ENCODE peak calls at places on chromosome X, in ten cellular contexts. V, X, L, W, Q, G, I, E, R and F are unnamed samples. For H3K36me3, the result is how much of the 10 kb centered on the place peaks cover.

GRCh38 chrX:46840946-46841740 is 4.3 kb downstream of the RP2 start:
- DNase-seq in V (no peak), X (peak), L (no peak), W (peak), Q (no peak), G (no peak), I (no peak), E (peak), R (peak), F (no peak)

GRCh38 chrX:153706799-153707198 is 17.4 kb downstream of the BCAP31 start:
- DNase-seq in V (no peak), X (no peak), L (no peak), W (no peak), Q (no peak), G (no peak), I (peak), E (no peak), R (no peak), F (peak)

GRCh38 chrX:85992811-85993229 is 54.5 kb downstream of the CHM start:
- DNase-seq in V (no peak), X (peak), L (no peak), W (no peak), Q (no peak), G (no peak), I (no peak), E (peak), R (peak), F (no peak)

GRCh38 chrX:138765061-138765460 is 53.5 kb upstream of the FGF13 start:
- DNase-seq in V (no peak), X (peak), L (no peak), W (no peak), Q (no peak), G (no peak), I (no peak), E (peak), R (no peak), F (no peak)

GRCh38 chrX:125205084-125205917 is 114.4 kb upstream of the TEX13C start:
- DNase-seq in V (peak), X (peak), L (no peak), W (no peak), Q (no peak), G (no peak), I (peak), E (peak), R (peak), F (peak)

GRCh38 chrX:103734125-103734760 is 23.5 kb downstream of the TMEM31 start:
- DNase-seq in V (no peak), X (peak), L (no peak), W (no peak), Q (no peak), G (no peak), I (no peak), E (peak), R (peak), F (no peak)

GRCh38 chrX:97797076-97797475 is 913.4 kb downstream of the RPA4 start:
- DNase-seq in V (no peak), X (no peak), L (no peak), W (no peak), Q (no peak), G (no peak), I (no peak), E (no peak), R (no peak), F (no peak)

GRCh38 chrX:23838953-23839352 is 56.0 kb downstream of the SAT1 start:
- DNase-seq in V (no peak), X (no peak), L (no peak), W (peak), Q (no peak), G (no peak), I (no peak), E (no peak), R (no peak), F (no peak)

GRCh38 chrX:153387987-153388721 is 13.0 kb downstream of the PNMA6E start:
- DNase-seq in V (peak), X (no peak), L (no peak), W (no peak), Q (no peak), G (no peak), I (no peak), E (no peak), R (no peak), F (no peak)

GRCh38 chrX:110062919-110063318 is 60.0 kb downstream of the TMEM164 start:
- DNase-seq in V (no peak), X (no peak), L (no peak), W (no peak), Q (no peak), G (no peak), I (no peak), E (no peak), R (no peak), F (no peak)

GRCh38 chrX:92247076-92247475 is 467.9 kb downstream of the PCDH11X start:
- DNase-seq in V (no peak), X (peak), L (no peak), W (no peak), Q (no peak), G (no peak), I (no peak), E (peak), R (peak), F (no peak)

GRCh38 chrX:21132686-21133393 is 241.4 kb upstream of the CNKSR2 start:
- DNase-seq in V (no peak), X (peak), L (no peak), W (no peak), Q (no peak), G (no peak), I (no peak), E (no peak), R (no peak), F (no peak)

GRCh38 chrX:10633722-10634121 is 13.3 kb upstream of the MID1 start:
- DNase-seq in V (no peak), X (peak), L (no peak), W (no peak), Q (no peak), G (no peak), I (no peak), E (peak), R (peak), F (peak)

GRCh38 chrX:46204721-46205422 is 340.3 kb downstream of the ZNF674 start:
- DNase-seq in V (no peak), X (peak), L (no peak), W (no peak), Q (no peak), G (no peak), I (no peak), E (no peak), R (no peak), F (no peak)

GRCh38 chrX:51878056-51878455 is 15.4 kb upstream of the MAGED1 start:
- DNase-seq in V (no peak), X (no peak), L (no peak), W (no peak), Q (no peak), G (no peak), I (no peak), E (no peak), R (peak), F (no peak)

GRCh38 chrX:150062292-150063137 is 124.2 kb upstream of the EOLA2 start:
- DNase-seq in V (no peak), X (peak), L (no peak), W (no peak), Q (no peak), G (no peak), I (no peak), E (peak), R (peak), F (peak)

GRCh38 chrX:71809886-71810285 is 46.7 kb downstream of the CXorf49B start:
- DNase-seq in V (no peak), X (peak), L (no peak), W (no peak), Q (no peak), G (no peak), I (no peak), E (peak), R (no peak), F (no peak)

GRCh38 chrX:119692241-119693031 is 532 bp downstream of the SEPTIN6 start:
- DNase-seq in V (peak), X (peak), L (no peak), W (peak), Q (peak), G (peak), I (peak), E (peak), R (peak), F (peak)

GRCh38 chrX:38879631-38880220 is 78.5 kb downstream of the MID1IP1 start:
- DNase-seq in V (no peak), X (peak), L (no peak), W (peak), Q (peak), G (no peak), I (peak), E (no peak), R (no peak), F (peak)

GRCh38 chrX:111728096-111728495 is 47.1 kb downstream of the ALG13 start:
- DNase-seq in V (no peak), X (no peak), L (no peak), W (no peak), Q (no peak), G (no peak), I (no peak), E (peak), R (no peak), F (no peak)

GRCh38 chrX:131734621-131735020 is 190.7 kb downstream of the OR13H1 start:
- DNase-seq in V (no peak), X (no peak), L (peak), W (no peak), Q (peak), G (no peak), I (no peak), E (no peak), R (no peak), F (no peak)

GRCh38 chrX:145821291-145821897 is 3.8 kb downstream of the SLITRK2 start:
- DNase-seq in V (peak), X (no peak), L (no peak), W (no peak), Q (no peak), G (no peak), I (no peak), E (no peak), R (no peak), F (no peak)

GRCh38 chrX:13001961-13002671 is 27.2 kb downstream of the TMSB4X start:
- DNase-seq in V (no peak), X (peak), L (no peak), W (no peak), Q (no peak), G (no peak), I (no peak), E (peak), R (no peak), F (no peak)

GRCh38 chrX:55088795-55089489 is at the start of gene PAGE2:
- DNase-seq in V (no peak), X (no peak), L (no peak), W (no peak), Q (no peak), G (no peak), I (no peak), E (no peak), R (no peak), F (no peak)

GRCh38 chrX:46634577-46634976 is 61.0 kb downstream of the CHST7 start:
- DNase-seq in V (no peak), X (no peak), L (no peak), W (no peak), Q (no peak), G (no peak), I (no peak), E (peak), R (no peak), F (no peak)

GRCh38 chrX:68504237-68504636 is 5.4 kb downstream of the YIPF6 start:
- DNase-seq in V (no peak), X (peak), L (no peak), W (no peak), Q (no peak), G (no peak), I (no peak), E (peak), R (peak), F (no peak)

GRCh38 chrX:112841114-112841819 is 636 bp upstream of the AMOT start:
- DNase-seq in V (peak), X (peak), L (peak), W (peak), Q (peak), G (peak), I (peak), E (peak), R (peak), F (peak)

GRCh38 chrX:12992544-12993118 is 17.7 kb downstream of the TMSB4X start:
- DNase-seq in V (no peak), X (no peak), L (no peak), W (no peak), Q (no peak), G (no peak), I (no peak), E (no peak), R (no peak), F (no peak)

GRCh38 chrX:8305336-8305735 is 134.3 kb upstream of the VCX2 start:
- DNase-seq in V (no peak), X (no peak), L (no peak), W (no peak), Q (no peak), G (no peak), I (no peak), E (no peak), R (no peak), F (no peak)

DNA sequence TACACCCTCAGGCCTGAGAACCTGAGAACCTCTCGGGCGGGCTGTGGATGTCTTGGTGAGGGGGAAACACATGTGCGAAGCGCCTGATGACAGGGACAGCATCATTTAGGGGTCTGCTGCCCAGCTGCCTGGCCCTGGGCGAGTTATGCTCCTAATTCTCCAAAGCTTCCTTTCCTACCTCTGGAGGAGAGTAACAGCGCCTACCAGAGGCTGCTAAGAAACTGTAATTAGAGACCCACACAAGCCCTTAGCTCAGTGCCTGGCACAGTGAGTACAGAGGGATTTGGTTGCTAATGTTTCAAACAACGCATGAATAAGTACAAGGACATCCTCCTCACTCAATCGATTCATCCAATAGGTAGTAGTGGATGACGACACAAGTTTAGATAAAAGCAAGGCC is 40.4 kb downstream of the BCOR start:
- DNase-seq in V (no peak), X (no peak), L (no peak), W (no peak), Q (no peak), G (no peak), I (no peak), E (no peak), R (no peak), F (no peak)
- H3K36me3 ChIP-seq in V (half or more), X (under half), L (under half), W (half or more), Q (half or more), G (half or more), I (under half), E (under half), R (half or more), F (half or more)

GRCh38 chrX:84188320-84188834 is 378 bp upstream of the RPS6KA6 start:
- DNase-seq in V (no peak), X (peak), L (no peak), W (no peak), Q (no peak), G (peak), I (peak), E (peak), R (peak), F (peak)
- H3K4me3 ChIP-seq in V (peak), X (peak), L (peak), W (no peak), Q (no peak), G (peak), I (peak), E (peak), R (peak), F (peak)

DNA sequence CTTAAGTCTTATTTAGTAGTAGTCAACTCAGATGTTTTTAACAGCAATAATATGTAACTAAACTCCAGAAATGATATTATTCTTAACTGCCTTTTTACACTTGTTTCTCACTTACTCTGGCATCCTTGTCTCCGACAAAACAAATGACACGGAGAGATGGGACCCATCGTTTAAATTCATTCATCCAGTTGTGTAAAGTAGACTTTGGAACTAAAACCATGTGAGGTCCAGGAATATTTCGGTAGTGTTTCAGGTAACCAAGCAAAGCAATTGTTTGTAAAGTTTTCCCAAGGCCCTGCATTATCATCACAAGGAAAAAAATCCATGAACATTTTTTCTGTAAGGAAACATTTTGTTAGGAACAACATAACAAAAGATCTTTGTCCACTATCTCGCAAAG is 11.6 kb downstream of the SMARCA1 start:
- DNase-seq in V (no peak), X (no peak), L (no peak), W (no peak), Q (no peak), G (no peak), I (no peak), E (no peak), R (no peak), F (no peak)
- H3K36me3 ChIP-seq in V (half or more), X (under half), L (under half), W (under half), Q (under half), G (under half), I (under half), E (under half), R (half or more), F (under half)

DNA sequence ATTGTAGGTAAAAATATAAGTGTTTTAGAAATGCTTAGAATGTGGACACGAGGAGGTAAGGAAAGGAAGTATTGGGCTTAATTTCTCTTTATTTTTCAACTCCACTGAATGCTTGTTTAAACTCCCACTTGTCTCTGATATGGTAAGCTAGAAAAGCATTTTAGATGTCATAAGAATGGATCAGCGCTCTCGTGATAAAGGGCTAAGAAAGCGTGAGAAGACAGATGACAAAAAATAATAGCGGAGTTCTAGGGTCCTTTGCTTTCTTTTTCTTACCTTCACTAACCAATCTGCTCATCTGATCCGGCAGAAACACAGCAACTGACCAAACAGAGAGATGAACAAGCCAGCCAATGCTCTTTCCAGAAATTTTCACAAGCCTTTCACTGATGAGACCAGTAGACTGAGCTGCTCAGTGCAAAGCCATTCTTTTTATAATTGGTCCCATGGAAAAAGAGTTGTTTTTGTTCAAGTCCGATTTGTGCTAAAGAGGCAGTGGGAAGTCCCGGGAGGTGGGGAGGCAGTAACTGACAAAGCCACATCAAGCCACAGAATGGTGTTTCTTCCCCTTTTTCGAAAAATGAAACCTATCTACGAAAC is at the start of gene TASL:
- DNase-seq in V (no peak), X (no peak), L (no peak), W (peak), Q (peak), G (no peak), I (no peak), E (no peak), R (no peak), F (no peak)
- H3K4me3 ChIP-seq in V (no peak), X (no peak), L (no peak), W (peak), Q (no peak), G (peak), I (no peak), E (no peak), R (no peak), F (no peak)